ENCODE peak calls at places on chromosome 20, in eight cellular contexts. T is foreskin fibroblast, A is pancreas, U is cardiac muscle cell, Q is tibial artery, K is fibroblast of the aortic adventitia, W is transverse colon, M is astrocyte of the spinal cord. O is an unnamed sample.

GRCh38 chr20:15288076-15288475 is 950.7 kb upstream of the FLRT3 start:
- DNase-seq in T (no peak), A (no peak), U (no peak), Q (no peak), K (no peak), W (no peak), M (no peak), O (no peak)

GRCh38 chr20:58747400-58747672 is 54.7 kb downstream of the NPEPL1 start:
- DNase-seq in T (no peak), A (no peak), U (no peak), Q (no peak), K (no peak), W (no peak), M (no peak), O (no peak)

GRCh38 chr20:38298768-38299288 is 5.1 kb upstream of the BPI start:
- DNase-seq in T (peak), A (no peak), U (no peak), Q (peak), K (peak), W (peak), M (peak), O (peak)

GRCh38 chr20:57627972-57628650 is 7.9 kb upstream of the ZBP1 start:
- DNase-seq in T (peak), A (no peak), U (no peak), Q (peak), K (peak), W (peak), M (peak), O (peak)

GRCh38 chr20:17796096-17796563 is 96.4 kb downstream of the BANF2 start:
- DNase-seq in T (peak), A (peak), U (no peak), Q (peak), K (peak), W (no peak), M (no peak), O (peak)

GRCh38 chr20:60977896-60978295 is 274.2 kb upstream of the CDH4 start:
- DNase-seq in T (no peak), A (no peak), U (no peak), Q (no peak), K (no peak), W (no peak), M (no peak), O (no peak)

GRCh38 chr20:8132632-8133587 is 844 bp downstream of the PLCB1 start:
- DNase-seq in T (no peak), A (peak), U (peak), Q (peak), K (peak), W (peak), M (no peak), O (peak)

GRCh38 chr20:24763386-24764026 is 185.6 kb upstream of the CST7 start:
- DNase-seq in T (no peak), A (no peak), U (no peak), Q (no peak), K (no peak), W (no peak), M (no peak), O (no peak)

GRCh38 chr20:44092551-44093248 is 94.3 kb downstream of the JPH2 start:
- DNase-seq in T (peak), A (no peak), U (peak), Q (no peak), K (peak), W (no peak), M (peak), O (peak)

GRCh38 chr20:36367907-36368306 is 61.8 kb downstream of the DLGAP4 start:
- DNase-seq in T (no peak), A (no peak), U (no peak), Q (no peak), K (no peak), W (no peak), M (no peak), O (no peak)

GRCh38 chr20:51884561-51884960 is 82.2 kb upstream of the SALL4 start:
- DNase-seq in T (no peak), A (no peak), U (no peak), Q (no peak), K (peak), W (no peak), M (peak), O (no peak)

GRCh38 chr20:62216636-62217566 is 3.2 kb downstream of the HRH3 start:
- DNase-seq in T (no peak), A (peak), U (no peak), Q (no peak), K (no peak), W (no peak), M (no peak), O (no peak)

GRCh38 chr20:62219101-62219991 is 732 bp downstream of the HRH3 start:
- DNase-seq in T (no peak), A (peak), U (peak), Q (no peak), K (no peak), W (no peak), M (no peak), O (no peak)

GRCh38 chr20:62215991-62216635 is 4.0 kb downstream of the HRH3 start:
- DNase-seq in T (no peak), A (peak), U (no peak), Q (no peak), K (no peak), W (no peak), M (no peak), O (no peak)

GRCh38 chr20:62219992-62220665 is at the start of gene HRH3:
- DNase-seq in T (no peak), A (peak), U (peak), Q (no peak), K (no peak), W (peak), M (no peak), O (no peak)

DNA sequence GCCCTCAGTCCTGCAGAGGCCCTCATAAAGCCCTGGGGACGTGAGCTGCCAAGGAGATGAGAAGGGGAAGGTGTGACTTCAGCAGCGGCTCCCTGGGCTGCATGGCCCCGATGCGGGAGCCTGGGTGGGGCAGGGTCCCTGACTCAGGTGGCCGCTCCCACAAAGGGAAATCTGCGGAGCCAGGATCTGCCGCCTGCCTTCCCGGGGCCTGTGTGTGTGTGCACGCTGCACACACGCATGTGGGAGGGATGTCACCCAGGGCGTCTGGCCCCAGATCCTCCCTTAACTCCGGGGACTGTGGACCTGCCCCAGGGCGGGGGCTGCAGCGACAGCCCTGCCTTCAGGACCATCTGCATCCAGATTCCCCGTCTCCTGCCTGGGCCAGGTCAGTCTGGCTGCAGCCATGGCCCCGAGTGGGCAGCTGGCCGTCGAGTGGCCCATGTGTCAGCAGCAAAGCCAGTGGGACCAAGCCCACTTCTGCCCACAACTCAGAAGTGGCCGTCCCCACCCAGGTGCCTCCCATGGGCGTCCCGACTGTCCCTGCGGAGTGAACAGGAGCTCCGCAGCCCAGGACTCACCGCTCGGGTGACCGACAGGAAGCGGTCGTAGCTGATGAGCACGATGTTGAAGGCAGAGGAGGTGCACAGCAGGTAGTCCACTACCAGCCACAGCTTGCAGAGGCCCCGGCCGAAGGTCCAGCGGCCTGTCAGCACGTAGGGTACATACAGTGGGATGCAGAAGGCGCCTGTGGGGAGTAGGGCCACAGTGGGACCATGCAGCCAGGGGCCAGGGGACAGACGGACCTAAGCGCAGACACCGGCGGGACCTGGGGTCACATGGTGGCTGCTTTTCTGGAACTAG is 1.9 kb downstream of the HRH3 start:
- DNase-seq in T (no peak), A (peak), U (no peak), Q (no peak), K (no peak), W (no peak), M (no peak), O (no peak)
- H3K4me3 ChIP-seq in T (no peak), A (no peak), U (no peak), Q (no peak), K (no peak), W (no peak), M (no peak), O (no peak)

DNA sequence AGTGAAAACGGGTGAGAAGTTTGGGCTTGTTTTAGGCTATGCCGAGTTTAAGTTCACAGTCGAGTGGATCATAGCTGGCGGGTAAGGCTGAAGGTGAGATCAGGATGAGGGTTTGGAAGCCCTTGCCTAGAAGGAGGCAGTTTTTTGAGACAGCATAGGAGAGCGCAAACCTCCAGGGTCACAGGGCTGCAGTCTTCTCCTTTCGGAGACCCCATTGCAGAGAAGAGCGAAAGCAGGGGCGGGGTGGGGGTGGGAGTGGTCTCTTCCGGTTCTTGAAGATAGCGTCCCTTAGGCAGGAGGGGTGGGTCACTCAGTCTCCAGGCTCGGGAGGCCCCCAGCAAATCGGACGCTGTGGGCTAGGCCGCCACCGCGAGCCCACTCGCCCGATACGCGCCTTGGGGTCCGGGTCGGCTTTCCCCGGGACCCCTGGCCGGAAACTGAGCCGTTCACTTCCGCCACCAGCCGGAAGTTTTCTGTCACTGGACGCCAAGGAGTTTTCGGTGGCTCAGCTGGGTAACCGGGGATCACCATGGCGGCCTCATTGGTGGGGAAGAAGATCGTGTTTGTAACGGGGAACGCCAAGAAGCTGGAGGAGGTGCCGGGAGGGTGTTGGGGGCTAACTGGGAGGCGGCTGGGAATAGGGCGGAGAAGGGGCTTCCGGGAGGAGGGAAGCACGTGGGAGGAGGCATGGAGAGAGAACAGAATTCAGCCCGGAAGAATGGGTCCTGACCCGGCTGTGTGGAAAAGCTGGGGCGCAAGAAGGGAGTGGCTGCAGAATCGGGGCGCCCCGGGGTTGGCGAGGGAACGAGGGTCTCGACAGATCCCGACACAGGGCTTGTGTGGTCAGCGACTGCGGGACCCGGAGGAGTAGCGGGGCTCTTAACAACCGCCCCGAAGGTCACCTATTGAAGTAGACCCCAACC is at the start of gene ITPA:
- DNase-seq in T (no peak), A (no peak), U (peak), Q (peak), K (peak), W (peak), M (peak), O (peak)
- TF ChIP-seq CTCF in T (no peak), A (no peak), U (no peak), Q (no peak), K (no peak), W (no peak), M (no peak), O (no peak)

GRCh38 chr20:50196896-50197295 is 6.3 kb downstream of the CEBPB start:
- DNase-seq in T (no peak), A (no peak), U (no peak), Q (no peak), K (no peak), W (no peak), M (no peak), O (no peak)

GRCh38 chr20:50194831-50195523 is 4.3 kb downstream of the CEBPB start:
- DNase-seq in T (no peak), A (no peak), U (no peak), Q (peak), K (peak), W (no peak), M (peak), O (peak)

GRCh38 chr20:50196248-50196647 is 5.6 kb downstream of the CEBPB start:
- DNase-seq in T (no peak), A (no peak), U (no peak), Q (no peak), K (no peak), W (no peak), M (no peak), O (peak)

GRCh38 chr20:50193851-50194830 is 3.5 kb downstream of the CEBPB start:
- DNase-seq in T (no peak), A (no peak), U (no peak), Q (peak), K (peak), W (no peak), M (peak), O (no peak)

DNA sequence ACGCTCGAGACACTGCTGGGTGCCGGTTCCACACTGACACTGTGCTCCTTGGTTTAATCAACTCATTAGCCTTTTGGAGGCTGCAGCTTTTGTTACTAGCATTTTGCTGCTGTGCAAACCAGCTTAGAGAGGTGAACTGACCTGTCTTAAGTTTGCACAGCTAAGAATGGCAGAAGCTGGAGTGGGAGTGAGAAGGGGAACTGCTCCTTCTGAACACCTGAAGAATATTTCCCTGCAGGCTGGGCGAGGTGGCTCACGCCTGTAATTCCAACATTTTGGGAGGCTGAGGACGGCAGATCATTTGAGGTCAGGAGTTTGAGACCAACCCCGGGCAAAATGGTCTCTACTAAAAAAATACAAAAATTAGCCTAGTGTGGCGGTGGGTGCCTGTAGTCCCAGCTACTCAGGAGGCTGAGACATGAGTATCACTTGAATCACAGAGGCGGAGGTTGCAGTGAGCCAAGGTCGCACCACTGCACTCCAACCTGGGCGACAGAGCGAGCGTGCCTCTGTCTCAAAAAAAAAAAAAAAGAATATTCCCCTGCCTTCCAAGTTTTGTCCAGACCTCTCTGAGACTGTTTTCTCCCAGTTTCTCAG is 5.0 kb downstream of the CEBPB start:
- DNase-seq in T (no peak), A (no peak), U (no peak), Q (no peak), K (no peak), W (no peak), M (no peak), O (no peak)
- H3K4me3 ChIP-seq in T (no peak), A (no peak), U (no peak), Q (peak), K (no peak), W (no peak), M (no peak), O (no peak)

GRCh38 chr20:56171087-56172012 is 77.2 kb upstream of the MC3R start:
- DNase-seq in T (no peak), A (no peak), U (no peak), Q (no peak), K (no peak), W (no peak), M (no peak), O (no peak)
- TF ChIP-seq CTCF in T (no peak), A (no peak), U (no peak), Q (peak), K (no peak), W (peak), M (peak), O (peak)

GRCh38 chr20:2871555-2872303 is 1.6 kb upstream of the PTPRA start:
- DNase-seq in T (no peak), A (no peak), U (no peak), Q (no peak), K (peak), W (no peak), M (peak), O (no peak)
- H3K4me3 ChIP-seq in T (peak), A (peak), U (no peak), Q (peak), K (peak), W (peak), M (no peak), O (peak)

DNA sequence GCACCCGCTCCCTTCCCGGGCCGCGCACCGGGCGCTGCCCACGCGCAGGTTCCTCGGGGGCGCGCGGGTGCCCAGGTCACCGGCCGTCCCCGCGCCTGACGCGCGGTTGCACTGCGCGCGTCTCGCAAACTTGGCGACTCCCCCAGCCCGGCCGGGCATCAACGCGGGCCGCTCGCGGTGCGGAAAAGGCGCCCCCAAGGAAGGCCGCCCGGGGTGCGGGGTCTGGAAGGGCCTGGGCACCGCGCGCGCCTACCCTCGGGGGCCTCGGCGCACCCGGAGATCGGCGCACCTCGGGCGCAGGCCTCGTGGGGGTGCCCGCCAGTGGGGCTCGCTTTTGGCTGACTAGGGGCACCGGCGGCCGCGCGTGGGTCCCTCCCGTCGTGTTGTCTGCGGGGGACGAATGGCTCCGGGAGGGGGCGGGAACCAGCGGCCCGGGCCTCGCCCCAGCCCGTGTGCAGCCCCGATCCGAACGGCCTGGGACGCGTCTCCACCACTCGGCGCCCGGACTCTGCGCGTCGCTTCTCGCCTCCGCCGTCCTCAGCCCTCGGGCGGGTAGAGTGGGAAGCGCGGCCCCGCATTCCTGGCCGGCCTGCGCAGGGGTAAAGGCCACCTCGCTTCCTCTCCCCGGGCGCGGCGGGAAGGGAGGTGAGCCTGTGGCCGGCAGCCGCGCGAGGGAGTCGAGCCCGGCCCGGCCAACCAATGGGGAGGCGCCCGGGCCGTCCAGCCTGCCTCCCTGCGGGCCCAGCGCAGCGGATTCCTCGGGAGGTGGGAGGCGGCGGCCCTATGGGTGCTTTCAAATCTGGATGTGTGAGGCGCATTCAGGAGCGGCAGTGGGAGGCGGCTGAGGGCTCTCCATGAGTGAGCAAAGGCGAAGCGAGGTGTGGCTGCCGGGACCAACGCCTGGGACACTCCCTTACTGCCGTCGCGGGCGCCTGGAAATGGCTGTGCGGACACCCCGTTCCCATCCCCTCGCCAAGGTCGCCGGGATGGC is 927 bp upstream of the ZBTB46 start:
- DNase-seq in T (no peak), A (peak), U (peak), Q (no peak), K (no peak), W (peak), M (no peak), O (peak)
- TF ChIP-seq CTCF in T (no peak), A (no peak), U (no peak), Q (no peak), K (no peak), W (no peak), M (no peak), O (no peak)

DNA sequence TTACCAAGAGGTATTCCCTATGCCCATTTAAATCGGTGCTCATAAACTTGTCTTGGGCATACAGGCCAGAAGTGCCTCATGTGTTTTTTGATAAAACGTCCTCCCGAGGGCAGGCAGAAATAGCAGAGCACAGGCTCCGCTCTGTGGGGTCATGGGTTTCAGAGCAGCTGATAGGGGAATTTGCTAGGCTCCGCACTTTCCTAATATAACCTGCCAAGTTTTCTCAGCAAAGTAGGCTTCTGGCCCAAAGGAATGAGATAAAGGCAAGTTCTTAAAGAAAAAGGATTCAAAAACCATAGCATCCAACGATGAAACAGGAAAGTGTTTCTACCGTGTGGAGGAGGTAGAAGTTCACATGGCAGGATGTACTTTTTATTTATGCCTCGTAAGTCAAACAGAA is 69.8 kb upstream of the RALGAPA2 start:
- DNase-seq in T (no peak), A (no peak), U (no peak), Q (no peak), K (peak), W (no peak), M (no peak), O (peak)
- H3K4me3 ChIP-seq in T (no peak), A (no peak), U (no peak), Q (no peak), K (no peak), W (no peak), M (no peak), O (no peak)